ENCODE peak calls at places on chromosome 16, in eight cellular contexts. L is MM.1S; N is left colon; P is aorta; K is stimulated activated CD4-positive, alpha-beta T cell treated with anti-CD3 and anti-CD28 coated beads, Interleukin-1b, Interleukin-23, amount 100 ng/mL, for 1 hour; B is sigmoid colon; R is hypothalamus; Z is NCI-H69. J is an unnamed sample.

GRCh38 chr16:90001761-90002503 is 17.3 kb downstream of the DBNDD1 start:
- DNase-seq in R (peak), P (no peak), N (no peak), K (no peak), L (no peak), Z (no peak), B (no peak), J (no peak)

GRCh38 chr16:20242568-20243240 is 84.6 kb downstream of the GP2 start:
- DNase-seq in Z (no peak), L (no peak), K (no peak), B (no peak), N (no peak), R (no peak), P (no peak), J (no peak)

GRCh38 chr16:88541831-88542230 is 28.4 kb upstream of the ZC3H18 start:
- DNase-seq in R (no peak), N (no peak), Z (peak), K (no peak), P (no peak), B (no peak), L (no peak), J (no peak)

GRCh38 chr16:456891-457483 is 31.5 kb downstream of the RAB11FIP3 start:
- DNase-seq in B (no peak), L (no peak), N (no peak), K (no peak), P (no peak), Z (no peak), R (peak), J (no peak)

GRCh38 chr16:11994187-11995119 is 17.9 kb downstream of the SNX29 start:
- DNase-seq in P (peak), B (peak), Z (peak), L (no peak), R (peak), K (no peak), N (peak), J (peak)

GRCh38 chr16:81181013-81181720 is 57.3 kb upstream of the BCO1 start:
- DNase-seq in B (peak), K (no peak), P (peak), R (no peak), N (peak), L (no peak), Z (peak), J (no peak)

GRCh38 chr16:72677662-72678447 is 370.1 kb downstream of the ZFHX3 start:
- DNase-seq in P (no peak), N (peak), L (no peak), B (no peak), K (no peak), R (no peak), Z (no peak), J (no peak)

GRCh38 chr16:85072947-85073346 is 39.3 kb downstream of the CIBAR2 start:
- DNase-seq in R (no peak), B (peak), Z (peak), L (no peak), N (no peak), P (no peak), K (no peak), J (no peak)

GRCh38 chr16:27177031-27177774 is 26.1 kb upstream of the KDM8 start:
- DNase-seq in B (no peak), K (no peak), N (no peak), P (no peak), L (no peak), Z (no peak), R (no peak), J (no peak)

GRCh38 chr16:4924593-4925378 is 12.2 kb downstream of the PPL start:
- DNase-seq in P (no peak), K (no peak), Z (no peak), R (no peak), L (no peak), N (peak), B (no peak), J (no peak)

GRCh38 chr16:17585449-17586080 is 114.8 kb upstream of the XYLT1 start:
- DNase-seq in P (no peak), L (no peak), B (no peak), K (no peak), R (no peak), Z (no peak), N (no peak), J (no peak)

GRCh38 chr16:642189-643049 is 791 bp downstream of the MCRIP2 start:
- DNase-seq in L (peak), Z (peak), B (peak), P (peak), N (peak), K (no peak), R (no peak), J (peak)

GRCh38 chr16:46891910-46892309 is 7.7 kb downstream of the GPT2 start:
- DNase-seq in B (no peak), Z (no peak), K (no peak), P (no peak), L (no peak), N (no peak), R (no peak), J (no peak)